ENCODE peak calls at places on chromosome 10, in six cellular contexts. K is breast epithelium, D is IMR-90, P is lower leg skin, O is upper lobe of right lung, I is GM10248. M is an unnamed sample.

GRCh38 chr10:60801538-60801937 is 23.3 kb downstream of the CDK1 start:
- DNase-seq in K (no peak), D (peak; percentile 54), P (no peak), O (no peak), I (no peak), M (no peak)

GRCh38 chr10:65618125-65618524 is 1307.7 kb upstream of the LRRTM3 start:
- DNase-seq in K (no peak), D (peak; percentile 17), P (no peak), O (no peak), I (no peak), M (no peak)

GRCh38 chr10:17671307-17671706 is 27.4 kb downstream of the STAM start:
- DNase-seq in K (no peak), D (no peak), P (no peak), O (no peak), I (no peak), M (no peak)

GRCh38 chr10:76022366-76022765 is 590.9 kb downstream of the LRMDA start:
- DNase-seq in K (no peak), D (no peak), P (no peak), O (no peak), I (no peak), M (no peak)

GRCh38 chr10:43390791-43391190 is 18.2 kb downstream of the HNRNPF start:
- DNase-seq in K (no peak), D (peak; percentile 49), P (no peak), O (no peak), I (no peak), M (no peak)

GRCh38 chr10:55629792-55630490 is 731.1 kb downstream of the ZWINT start:
- DNase-seq in K (peak; percentile 49), D (peak; percentile 4), P (no peak), O (peak; percentile 64), I (peak; percentile 23), M (no peak)

GRCh38 chr10:17981201-17981600 is 29.5 kb downstream of the SLC39A12 start:
- DNase-seq in K (no peak), D (no peak), P (no peak), O (no peak), I (no peak), M (no peak)

GRCh38 chr10:69893271-69893900 is 91.7 kb downstream of the COL13A1 start:
- DNase-seq in K (no peak), D (no peak), P (no peak), O (no peak), I (no peak), M (no peak)

GRCh38 chr10:14010083-14010551 is 320.6 kb downstream of the FRMD4A start:
- DNase-seq in K (no peak), D (peak; percentile 86), P (no peak), O (no peak), I (no peak), M (peak; percentile 87)

GRCh38 chr10:77836299-77836820 is 90.2 kb downstream of the DLG5 start:
- DNase-seq in K (no peak), D (peak; percentile 22), P (peak; percentile 79), O (no peak), I (peak; percentile 51), M (no peak)

GRCh38 chr10:97542169-97543024 is 30.2 kb upstream of the ANKRD2 start:
- DNase-seq in K (peak; percentile 64), D (peak; percentile 97), P (peak; percentile 83), O (no peak), I (no peak), M (no peak)

GRCh38 chr10:124296813-124297788 is 121.6 kb downstream of the OAT start:
- DNase-seq in K (no peak), D (no peak), P (no peak), O (peak; percentile 41), I (no peak), M (peak; percentile 53)

GRCh38 chr10:124294811-124295770 is 123.6 kb downstream of the OAT start:
- DNase-seq in K (no peak), D (no peak), P (peak; percentile 29), O (peak; percentile 45), I (no peak), M (peak; percentile 82)

GRCh38 chr10:124293641-124294449 is 124.9 kb downstream of the OAT start:
- DNase-seq in K (no peak), D (no peak), P (no peak), O (peak; percentile 53), I (no peak), M (peak; percentile 78)

GRCh38 chr10:124298891-124299290 is 119.8 kb downstream of the OAT start:
- DNase-seq in K (no peak), D (no peak), P (no peak), O (peak; percentile 48), I (no peak), M (peak; percentile 66)

DNA sequence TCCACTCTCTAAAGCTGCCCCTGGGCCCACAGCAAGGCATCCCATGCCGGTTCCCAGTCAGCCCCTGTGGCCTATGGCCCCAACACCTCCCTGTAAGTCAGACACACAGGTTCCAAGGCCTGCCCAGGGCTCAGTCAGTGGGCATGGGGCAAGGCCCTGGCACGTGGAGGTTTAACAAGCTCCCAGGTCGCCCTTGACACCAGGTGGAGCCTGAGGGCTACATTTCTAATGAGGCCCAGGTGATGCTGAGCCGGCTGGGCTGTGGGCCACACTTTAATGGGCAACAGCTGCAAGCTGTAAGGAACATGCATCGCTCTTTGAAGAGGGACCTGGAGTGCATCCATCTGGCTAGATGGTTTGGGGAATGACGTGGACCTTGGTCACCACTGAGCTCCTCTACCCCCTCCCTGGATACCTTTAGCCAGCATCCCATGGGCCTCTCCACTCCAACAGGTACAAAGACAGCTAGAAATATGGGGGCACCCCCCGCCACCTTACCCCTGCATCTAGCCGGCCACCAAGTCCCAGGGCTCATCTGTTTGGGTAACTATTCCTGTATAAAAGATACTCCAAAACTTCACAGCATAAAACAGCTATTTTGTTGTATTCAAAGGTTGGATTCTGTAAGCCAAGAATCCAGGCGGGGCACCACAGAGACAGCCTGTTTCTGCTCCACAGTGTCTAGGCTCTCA is 122.5 kb downstream of the OAT start:
- DNase-seq in K (no peak), D (no peak), P (no peak), O (no peak), I (no peak), M (peak; percentile 75)
- TF ChIP-seq CTCF in K (no peak), D (no peak), P (no peak), O (no peak), I (no peak), M (no peak)

GRCh38 chr10:27865221-27865635 is 119.6 kb upstream of the MKX start:
- DNase-seq in K (no peak), D (peak; percentile 23), P (no peak), O (no peak), I (no peak), M (no peak)
- TF ChIP-seq CTCF in K (no peak), D (peak; percentile 20), P (no peak), O (no peak), I (no peak), M (peak; percentile 38)

GRCh38 chr10:1056326-1057105 is at the start of gene WDR37:
- DNase-seq in K (peak; percentile 82), D (peak; percentile 90), P (peak; percentile 81), O (peak; percentile 94), I (peak; percentile 95), M (peak; percentile 93)
- TF ChIP-seq CTCF in K (no peak), D (no peak), P (no peak), O (no peak), I (no peak), M (no peak)

GRCh38 chr10:90718185-90718584 is 139.7 kb downstream of the HTR7 start:
- DNase-seq in K (no peak), D (no peak), P (no peak), O (no peak), I (no peak), M (no peak)
- TF ChIP-seq CTCF in K (no peak), D (no peak), P (no peak), O (no peak), I (no peak), M (peak; percentile 37)

DNA sequence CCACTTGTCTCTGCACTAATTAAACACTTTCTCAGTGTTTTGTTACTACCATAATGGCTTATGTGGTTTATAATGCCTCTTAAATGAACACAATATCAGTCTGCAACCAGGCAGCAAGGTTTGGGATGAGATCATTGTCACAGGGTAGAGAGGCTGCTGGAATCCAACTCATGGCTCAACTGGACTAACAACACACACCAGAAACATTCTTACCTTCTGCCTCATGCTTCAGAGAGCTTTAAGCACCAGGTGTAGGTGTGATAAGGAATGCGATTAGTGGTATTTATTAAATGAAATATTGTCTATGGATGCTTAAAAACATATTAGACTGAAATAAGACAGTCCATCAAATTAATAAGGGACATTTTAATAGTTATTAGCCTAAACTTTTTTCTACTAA is 25.4 kb downstream of the PTF1A start:
- DNase-seq in K (no peak), D (no peak), P (no peak), O (no peak), I (no peak), M (no peak)
- TF ChIP-seq CTCF in K (no peak), D (no peak), P (no peak), O (no peak), I (no peak), M (no peak)

GRCh38 chr10:1372212-1372611 is 316.0 kb downstream of the WDR37 start:
- DNase-seq in K (no peak), D (no peak), P (no peak), O (no peak), I (no peak), M (no peak)
- TF ChIP-seq CTCF in K (no peak), D (no peak), P (no peak), O (no peak), I (no peak), M (no peak)

DNA sequence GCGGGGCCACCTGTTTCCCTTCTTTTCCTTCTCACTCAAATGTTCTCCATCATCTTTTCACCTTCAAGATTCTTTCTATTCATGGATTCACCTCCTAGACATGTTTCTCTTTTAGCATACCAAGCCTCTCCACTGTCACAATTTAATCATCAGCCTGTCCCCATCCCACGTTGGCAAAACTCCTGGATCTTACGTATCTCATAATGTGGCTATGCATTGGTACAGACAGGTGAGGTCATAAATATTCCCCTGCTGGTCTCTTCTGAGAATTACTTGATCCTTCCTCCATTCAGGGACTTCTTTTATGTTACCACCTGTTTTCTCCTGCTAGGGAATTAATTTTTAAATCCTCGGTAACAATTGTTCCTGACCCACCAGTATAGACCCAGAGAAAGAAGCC is 262.6 kb upstream of the NEBL start:
- DNase-seq in K (no peak), D (no peak), P (no peak), O (no peak), I (no peak), M (no peak)
- TF ChIP-seq CTCF in K (no peak), D (no peak), P (no peak), O (no peak), I (no peak), M (no peak)

DNA sequence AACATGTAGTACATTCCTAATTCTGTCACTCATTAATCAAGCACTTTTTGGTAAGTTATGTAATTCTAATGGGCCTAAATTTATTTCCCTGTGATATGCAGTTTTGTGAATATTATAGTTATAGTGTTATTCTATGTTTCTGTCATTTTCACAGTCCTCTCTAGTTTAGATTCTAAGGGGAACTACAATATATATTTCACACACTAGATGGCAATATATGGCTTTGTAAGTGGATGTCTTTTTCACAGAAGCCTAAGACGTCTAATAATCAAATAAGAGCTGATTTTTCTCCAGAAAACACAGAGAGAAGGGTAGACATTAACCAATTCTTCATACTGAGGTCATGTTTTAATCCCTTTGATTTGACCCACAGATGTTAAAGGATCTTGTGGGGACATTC is 18.0 kb downstream of the RNLS start:
- DNase-seq in K (no peak), D (peak; percentile 61), P (no peak), O (no peak), I (peak; percentile 24), M (no peak)
- TF ChIP-seq CTCF in K (no peak), D (peak; percentile 63), P (no peak), O (peak; percentile 48), I (peak; percentile 40), M (peak; percentile 65)

M was measured in osteocyte.